ENCODE peak calls at places on chromosomes 1 and 21, in eight cellular contexts. V, W, K, S, M, T, Z and B are unnamed samples.

GRCh38 chr1:248755505-248755904 is at the start of gene LYPD8:
- DNase-seq in V (no peak), W (no peak), S (no peak), M (no peak), Z (no peak), T (no peak), K (no peak), B (no peak)

GRCh38 chr21:42398130-42398394 is 2.2 kb upstream of the TMPRSS3 start:
- DNase-seq in M (no peak), V (no peak), Z (no peak), W (no peak), T (no peak), S (no peak), K (no peak), B (no peak)

GRCh38 chr1:22216210-22216883 is 73.5 kb upstream of the WNT4 start:
- DNase-seq in T (no peak), Z (peak; percentile 72), V (no peak), M (no peak), K (no peak), S (no peak), W (no peak), B (peak; percentile 49)

GRCh38 chr21:45560106-45561021 is 18.1 kb upstream of the SLC19A1 start:
- DNase-seq in M (no peak), T (no peak), W (no peak), K (no peak), S (no peak), V (no peak), Z (no peak), B (peak; percentile 61)

GRCh38 chr1:178938959-178939317 is 68.1 kb upstream of the ANGPTL1 start:
- DNase-seq in K (no peak), V (no peak), W (no peak), M (peak; percentile 65), T (no peak), Z (no peak), S (peak; percentile 27), B (peak; percentile 64)

GRCh38 chr1:203252678-203253077 is 23.2 kb upstream of the CHIT1 start:
- DNase-seq in W (no peak), S (no peak), Z (no peak), T (no peak), V (no peak), M (no peak), K (no peak), B (no peak)

GRCh38 chr1:234528073-234528865 is 49.3 kb upstream of the TARBP1 start:
- DNase-seq in Z (no peak), V (no peak), T (no peak), M (no peak), K (no peak), S (no peak), W (no peak), B (no peak)

GRCh38 chr1:56797079-56797685 is 22.0 kb downstream of the FYB2 start:
- DNase-seq in W (no peak), V (no peak), T (no peak), S (no peak), M (no peak), K (no peak), Z (no peak), B (no peak)

GRCh38 chr1:21313146-21313885 is 23.1 kb upstream of the ECE1 start:
- DNase-seq in K (peak; percentile 88), W (no peak), Z (no peak), T (no peak), M (no peak), S (peak; percentile 88), V (peak; percentile 67), B (no peak)

GRCh38 chr21:44764319-44765230 is 37.0 kb downstream of the UBE2G2 start:
- DNase-seq in W (no peak), T (no peak), M (peak; percentile 16), Z (no peak), S (no peak), V (no peak), K (no peak), B (peak; percentile 62)

GRCh38 chr1:192543445-192543844 is 32.1 kb upstream of the RGS1 start:
- DNase-seq in S (no peak), Z (no peak), T (no peak), M (no peak), W (no peak), V (no peak), K (no peak), B (no peak)

GRCh38 chr1:58592521-58593134 is 15.6 kb upstream of the TACSTD2 start:
- DNase-seq in K (peak; percentile 65), T (peak; percentile 11), V (peak; percentile 52), S (peak; percentile 87), M (peak; percentile 68), W (no peak), Z (no peak), B (no peak)

GRCh38 chr1:200178340-200178739 is 150.8 kb downstream of the NR5A2 start:
- DNase-seq in Z (no peak), K (no peak), T (no peak), S (no peak), W (no peak), V (no peak), M (no peak), B (no peak)

GRCh38 chr1:241470908-241471610 is 48.5 kb downstream of the FH start:
- DNase-seq in K (no peak), T (no peak), V (no peak), W (no peak), M (no peak), Z (no peak), S (no peak), B (no peak)

GRCh38 chr1:245609354-245609753 is 454.6 kb downstream of the KIF26B start:
- DNase-seq in V (no peak), S (no peak), M (no peak), T (no peak), K (no peak), W (no peak), Z (no peak), B (no peak)

DNA sequence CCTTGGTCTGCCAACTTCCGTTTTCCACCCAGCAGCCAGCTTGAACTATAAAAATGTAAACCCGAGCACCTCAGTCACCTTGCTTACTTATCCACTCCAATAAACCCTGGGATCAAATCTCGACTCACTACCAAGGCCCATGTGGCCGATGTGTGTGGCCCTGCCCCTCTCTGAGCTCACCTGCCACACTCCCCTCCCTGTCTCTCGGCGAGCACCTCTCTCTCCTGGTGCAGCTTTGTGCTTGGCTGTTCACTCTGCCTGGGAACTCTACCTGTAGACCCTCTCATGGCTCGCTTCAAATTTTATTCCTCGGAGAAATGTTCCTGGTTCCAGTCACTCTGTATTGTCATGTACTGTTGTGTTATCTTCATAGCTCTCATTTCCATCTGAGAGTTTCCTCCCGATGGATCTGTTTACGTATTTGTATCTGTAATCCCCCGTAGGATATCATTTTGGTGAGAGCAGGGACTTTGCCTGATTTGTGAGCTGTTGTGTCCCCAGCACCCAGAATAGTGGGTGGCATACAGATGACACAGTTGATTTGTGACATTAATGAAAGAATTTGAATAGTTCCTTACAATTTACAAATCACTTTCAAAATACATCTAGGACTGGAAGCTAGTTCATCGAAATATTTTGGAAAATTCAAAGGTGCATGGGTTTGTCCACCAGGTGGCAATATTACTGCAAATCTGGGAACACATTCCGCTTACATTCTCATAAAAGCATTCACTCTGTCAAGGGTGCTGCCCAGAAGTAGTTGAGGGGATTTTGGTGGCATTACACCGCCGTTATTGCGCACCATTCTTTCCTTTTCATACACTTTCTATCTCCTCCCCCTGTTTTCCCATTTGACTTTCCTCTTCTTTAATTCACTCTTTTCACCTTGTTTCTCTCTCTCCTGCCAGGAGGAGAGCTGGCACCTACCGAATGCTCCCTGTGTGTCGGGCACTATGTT is 95.3 kb downstream of the ABCA4 start:
- DNase-seq in V (no peak), T (peak; percentile 68), W (no peak), K (no peak), Z (peak; percentile 73), S (peak; percentile 79), M (peak; percentile 90), B (no peak)
- H3K4me3 ChIP-seq in V (no peak overlapping the region), T (no peak overlapping the region), W (no peak overlapping the region), K (no peak overlapping the region), Z (no peak overlapping the region), S (no peak overlapping the region), M (no peak overlapping the region), B (peak overlapping the region; percentile 27)

GRCh38 chr1:197918815-197919522 is 1.8 kb downstream of the LHX9 start:
- DNase-seq in M (no peak), Z (no peak), W (no peak), V (no peak), T (no peak), S (no peak), K (no peak), B (no peak)

GRCh38 chr1:197919523-197920301 is 2.5 kb downstream of the LHX9 start:
- DNase-seq in K (no peak), M (no peak), T (no peak), Z (no peak), S (no peak), V (no peak), W (no peak), B (no peak)

GRCh38 chr1:197917813-197918646 is 858 bp downstream of the LHX9 start:
- DNase-seq in M (no peak), Z (no peak), K (no peak), V (no peak), W (no peak), S (no peak), T (no peak), B (peak; percentile 80)

GRCh38 chr1:197915797-197916686 is 1.1 kb upstream of the LHX9 start:
- DNase-seq in S (peak; percentile 61), Z (peak; percentile 81), V (no peak), M (peak; percentile 36), K (peak; percentile 17), T (peak; percentile 85), W (no peak), B (peak; percentile 79)

DNA sequence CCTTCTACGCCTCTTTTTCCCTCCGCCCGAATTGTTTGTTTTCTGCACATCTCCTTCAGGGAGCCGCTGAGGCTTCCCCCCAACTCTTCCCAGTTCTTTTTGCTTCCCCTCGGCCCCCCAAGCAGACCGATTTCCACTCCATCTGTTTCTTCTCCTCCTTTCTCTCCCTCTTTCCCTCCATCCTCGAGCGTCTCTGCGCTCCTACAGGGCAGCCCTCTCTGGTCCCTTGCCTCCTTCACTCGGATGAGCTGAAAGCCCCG is 311 bp downstream of the LHX9 start:
- DNase-seq in S (no peak), W (no peak), V (no peak), M (no peak), Z (no peak), T (no peak), K (no peak), B (no peak)
- H3K4me3 ChIP-seq in S (peak overlapping the region; percentile 18), W (peak overlapping the region; percentile 45), V (peak overlapping the region; percentile 70), M (no peak overlapping the region), Z (peak overlapping the region; percentile 4), T (peak overlapping the region; percentile 54), K (peak overlapping the region; percentile 36), B (peak overlapping the region; percentile 31)

DNA sequence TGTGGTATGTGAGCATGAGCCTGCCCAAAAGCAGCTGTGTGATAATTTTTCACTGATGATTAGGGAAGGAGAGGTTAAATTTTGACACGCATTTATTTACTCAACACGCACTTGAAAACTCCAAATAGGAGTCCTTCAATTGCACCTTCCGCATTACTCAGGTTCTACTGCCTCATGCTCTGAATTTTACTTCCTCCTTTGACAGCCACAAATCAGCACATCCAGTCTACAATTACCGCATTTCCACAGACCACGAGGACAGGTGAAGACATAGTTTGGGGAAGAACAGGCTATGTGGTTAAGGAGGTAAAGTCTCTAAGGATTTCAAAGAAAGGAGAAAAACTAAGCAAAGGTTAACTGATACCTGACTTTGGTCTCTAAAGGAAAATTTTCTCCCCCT is 2.6 kb downstream of the CAPN8 start:
- DNase-seq in S (no peak), Z (no peak), V (no peak), T (no peak), K (no peak), M (no peak), W (no peak), B (no peak)
- H3K4me3 ChIP-seq in S (no peak overlapping the region), Z (no peak overlapping the region), V (no peak overlapping the region), T (no peak overlapping the region), K (no peak overlapping the region), M (no peak overlapping the region), W (no peak overlapping the region), B (no peak overlapping the region)

GRCh38 chr1:98741164-98741563 is 79.6 kb downstream of the SNX7 start:
- DNase-seq in W (no peak), V (no peak), Z (no peak), S (no peak), T (no peak), K (no peak), M (no peak), B (no peak)
- H3K4me3 ChIP-seq in W (no peak overlapping the region), V (no peak overlapping the region), Z (no peak overlapping the region), S (no peak overlapping the region), T (no peak overlapping the region), K (no peak overlapping the region), M (no peak overlapping the region), B (no peak overlapping the region)